ENCODE peak calls at places on chromosome 10, in nine cellular contexts. N, I, C, E, L, A, D, B and J are unnamed samples.

GRCh38 chr10:96587255-96588059 is 645 bp upstream of the TM9SF3 start:
- DNase-seq in C (no peak), I (no peak), N (peak), D (no peak), L (peak), E (no peak), B (peak), A (no peak), J (peak)

GRCh38 chr10:122480146-122480833 is 18.9 kb downstream of the HTRA1 start:
- DNase-seq in A (no peak), I (no peak), E (no peak), L (no peak), B (no peak), N (no peak), D (no peak), C (no peak), J (no peak)

GRCh38 chr10:7488418-7488829 is 77.6 kb upstream of the SFMBT2 start:
- DNase-seq in C (no peak), B (no peak), E (no peak), L (no peak), N (no peak), A (peak), D (no peak), I (no peak), J (no peak)

GRCh38 chr10:131694963-131695813 is 205.6 kb upstream of the PPP2R2D start:
- DNase-seq in C (no peak), D (no peak), L (no peak), I (no peak), E (no peak), N (no peak), B (no peak), A (no peak), J (no peak)

GRCh38 chr10:96595741-96596140 is 8.9 kb upstream of the TM9SF3 start:
- DNase-seq in C (no peak), A (no peak), N (no peak), D (no peak), B (no peak), E (no peak), L (no peak), I (no peak), J (no peak)

GRCh38 chr10:73894245-73894971 is 16.5 kb upstream of the PLAU start:
- DNase-seq in A (no peak), B (peak), L (peak), E (no peak), I (no peak), N (no peak), C (no peak), D (no peak), J (no peak)

GRCh38 chr10:52283174-52283573 is 30.9 kb upstream of the DKK1 start:
- DNase-seq in D (no peak), A (no peak), B (peak), N (no peak), L (peak), C (no peak), I (no peak), E (no peak), J (no peak)

GRCh38 chr10:23095966-23096813 is 811 bp downstream of the MSRB2 start:
- DNase-seq in E (peak), L (no peak), N (no peak), C (no peak), D (no peak), A (no peak), I (no peak), B (peak), J (no peak)

GRCh38 chr10:22682237-22683192 is 31.9 kb downstream of the PIP4K2A start:
- DNase-seq in B (peak), D (no peak), C (no peak), E (peak), N (peak), A (no peak), L (no peak), I (peak), J (no peak)

GRCh38 chr10:119849031-119849789 is 23.4 kb downstream of the MCMBP start:
- DNase-seq in A (peak), B (peak), L (no peak), C (no peak), E (no peak), I (no peak), D (no peak), N (no peak), J (no peak)

GRCh38 chr10:79060641-79061255 is 8.0 kb upstream of the ZMIZ1 start:
- DNase-seq in L (no peak), A (no peak), E (no peak), D (no peak), B (no peak), N (no peak), C (no peak), I (no peak), J (no peak)

GRCh38 chr10:52950578-52950977 is 178.0 kb upstream of the MBL2 start:
- DNase-seq in L (no peak), D (no peak), C (no peak), I (no peak), N (no peak), E (no peak), A (no peak), B (no peak), J (no peak)

GRCh38 chr10:23344251-23344841 is at the start of gene C10orf67:
- DNase-seq in L (no peak), E (no peak), D (peak), A (peak), B (peak), I (no peak), C (peak), N (peak), J (peak)

GRCh38 chr10:63707254-63707910 is 186.2 kb downstream of the REEP3 start:
- DNase-seq in C (no peak), B (peak), N (no peak), L (peak), D (no peak), E (no peak), A (peak), I (no peak), J (peak)

GRCh38 chr10:29223311-29223710 is 65.6 kb upstream of the LYZL1 start:
- DNase-seq in D (no peak), N (no peak), E (no peak), A (no peak), C (no peak), B (no peak), L (no peak), I (no peak), J (no peak)

GRCh38 chr10:118495499-118495898 is 99.9 kb downstream of the PRLHR start:
- DNase-seq in N (no peak), B (no peak), C (no peak), D (no peak), E (no peak), A (no peak), I (no peak), L (peak), J (no peak)

GRCh38 chr10:7231420-7232414 is 179.1 kb downstream of the SFMBT2 start:
- DNase-seq in E (no peak), B (no peak), L (no peak), I (no peak), C (no peak), D (no peak), A (no peak), N (no peak), J (peak)

GRCh38 chr10:36251068-36251467 is 609.0 kb upstream of the FZD8 start:
- DNase-seq in D (no peak), I (no peak), E (no peak), B (no peak), A (no peak), C (no peak), N (no peak), L (no peak), J (no peak)